ENCODE peak calls at places on chromosomes 13 and 19, in eight cellular contexts. V is GM23248, Z is GM23338, Y is IMR-90, U is hepatocyte, J is H9, B is fibroblast of lung, D is mammary epithelial cell. G is an unnamed sample. For H4K20me1, the result is how much of the 10 kb centered on the place peaks cover.

GRCh38 chr13:70087247-70087646 is 20.4 kb upstream of the ATXN8OS start:
- DNase-seq in Y (no peak), D (peak), Z (no peak), V (no peak), J (no peak), B (no peak), U (no peak), G (no peak)

GRCh38 chr13:91154553-91154952 is 192.9 kb upstream of the MIR17HG start:
- DNase-seq in V (no peak), U (no peak), Z (peak), Y (no peak), D (no peak), J (no peak), B (no peak), G (no peak)

GRCh38 chr19:46180701-46181385 is 32.8 kb downstream of the IGFL2 start:
- DNase-seq in Z (no peak), U (no peak), D (peak), Y (peak), J (no peak), B (peak), V (peak), G (peak)

GRCh38 chr19:45254044-45254531 is 3.0 kb downstream of the MARK4 start:
- DNase-seq in V (peak), J (no peak), Z (peak), B (no peak), Y (no peak), U (no peak), D (no peak), G (no peak)

GRCh38 chr13:88745013-88745412 is 1073.8 kb downstream of the SLITRK5 start:
- DNase-seq in B (no peak), U (no peak), Y (no peak), J (no peak), V (no peak), Z (no peak), D (no peak), G (no peak)

GRCh38 chr19:41570639-41571112 is 5.3 kb upstream of the CEACAM21 start:
- DNase-seq in D (peak), Y (peak), Z (peak), V (peak), U (peak), B (peak), J (peak), G (no peak)

GRCh38 chr13:109784590-109785140 is 1.7 kb downstream of the IRS2 start:
- DNase-seq in U (peak), J (peak), Z (peak), V (peak), B (peak), D (peak), Y (peak), G (peak)

GRCh38 chr13:110107568-110108347 is 199.2 kb downstream of the COL4A1 start:
- DNase-seq in B (no peak), J (peak), V (no peak), D (no peak), Z (peak), U (no peak), Y (no peak), G (no peak)

GRCh38 chr19:45471116-45471865 is 3.5 kb downstream of the FOSB start:
- DNase-seq in J (no peak), D (no peak), Y (no peak), B (no peak), Z (no peak), V (peak), U (peak), G (no peak)

GRCh38 chr19:44071824-44072542 is at the start of gene ZNF284:
- DNase-seq in J (peak), U (peak), D (peak), Y (peak), V (peak), Z (peak), B (peak), G (peak)

GRCh38 chr19:50258918-50259372 is 55.5 kb downstream of the MYH14 start:
- DNase-seq in B (no peak), J (peak), D (no peak), Z (peak), V (peak), U (peak), Y (no peak), G (no peak)

GRCh38 chr13:47955836-47956235 is 45.2 kb downstream of the SUCLA2 start:
- DNase-seq in U (no peak), D (no peak), V (no peak), B (no peak), Z (no peak), J (no peak), Y (no peak), G (no peak)

GRCh38 chr13:113305208-113305607 is 8.2 kb downstream of the LAMP1 start:
- DNase-seq in J (no peak), B (peak), D (peak), V (peak), U (no peak), Y (peak), Z (no peak), G (peak)
- H4K20me1 ChIP-seq in J (under half), B (under half), D (under half), V (under half), U (half or more), Y (half or more), Z (under half), G (half or more)

GRCh38 chr19:54453921-54454780 is 5.2 kb downstream of the LENG8 start:
- DNase-seq in Z (no peak), D (no peak), B (no peak), J (no peak), V (no peak), U (no peak), Y (no peak), G (no peak)
- H4K20me1 ChIP-seq in Z (under half), D (under half), B (under half), J (under half), V (under half), U (half or more), Y (half or more), G (half or more)

GRCh38 chr19:34189199-34189916 is 17.1 kb downstream of the LSM14A start:
- DNase-seq in J (no peak), U (no peak), Y (no peak), Z (no peak), B (no peak), V (no peak), D (no peak), G (no peak)
- H4K20me1 ChIP-seq in J (under half), U (half or more), Y (half or more), Z (under half), B (under half), V (half or more), D (under half), G (half or more)

DNA sequence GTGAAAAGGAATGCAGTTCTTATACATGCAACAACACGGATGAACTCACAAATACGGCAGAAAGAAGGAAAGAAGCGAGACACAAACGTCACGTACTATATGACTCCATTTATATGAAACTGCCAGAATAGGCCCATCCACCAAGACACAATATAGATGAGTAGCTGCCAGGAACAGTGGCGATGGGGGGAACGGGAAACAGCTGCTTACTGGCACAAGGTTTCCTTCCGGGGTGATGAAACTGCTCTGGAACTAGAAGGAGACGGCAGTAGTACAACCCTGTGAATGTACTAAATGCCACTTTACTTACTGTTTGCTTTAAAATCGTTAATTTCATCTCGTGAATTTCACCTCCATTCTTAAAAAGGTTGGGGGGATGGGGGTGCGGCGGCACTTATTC is 28.9 kb downstream of the MLLT1 start:
- DNase-seq in U (no peak), B (peak), Y (no peak), J (no peak), D (no peak), V (no peak), Z (no peak), G (no peak)
- H4K20me1 ChIP-seq in U (under half), B (under half), Y (half or more), J (under half), D (under half), V (under half), Z (half or more), G (under half)

GRCh38 chr13:52809310-52809769 is 39.1 kb downstream of the PCDH8 start:
- DNase-seq in U (peak), B (peak), Y (peak), Z (peak), V (peak), D (peak), J (peak), G (peak)

GRCh38 chr13:52815330-52815729 is 33.1 kb downstream of the PCDH8 start:
- DNase-seq in Z (no peak), U (no peak), B (no peak), Y (no peak), D (no peak), J (no peak), V (no peak), G (no peak)

GRCh38 chr13:52808842-52809219 is 39.6 kb downstream of the PCDH8 start:
- DNase-seq in J (no peak), Y (no peak), U (no peak), V (no peak), B (no peak), D (no peak), Z (no peak), G (no peak)

DNA sequence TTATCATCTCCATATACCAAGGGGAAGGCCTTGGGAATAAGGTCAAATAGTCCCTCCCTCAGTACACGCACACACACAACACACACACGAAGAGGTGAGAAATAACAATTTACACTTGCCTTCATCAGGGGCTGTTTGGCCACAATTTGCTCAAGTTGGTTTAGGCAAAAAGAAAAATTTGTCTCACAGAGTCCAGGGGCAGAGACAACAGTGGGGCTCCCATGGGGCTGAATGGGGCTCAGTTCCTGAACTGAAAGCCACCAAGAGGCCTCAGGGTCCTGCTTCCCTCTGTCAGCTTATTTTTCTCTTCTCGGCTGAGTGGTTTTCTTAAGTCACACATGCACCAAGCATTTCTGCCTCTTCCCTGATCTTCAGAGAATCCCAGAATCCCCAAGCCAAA is 35.5 kb downstream of the PCDH8 start:
- DNase-seq in J (no peak), D (no peak), Y (no peak), U (no peak), Z (no peak), V (no peak), B (no peak), G (no peak)
- H4K20me1 ChIP-seq in J (under half), D (under half), Y (under half), U (under half), Z (under half), V (under half), B (under half), G (under half)